ENCODE peak calls at places on chromosomes 1 and 21, in five cellular contexts. One of them, this sample, is unnamed.

GRCh38 chr1:170623171-170623570 is 40.8 kb upstream of the PRRX1 start:
- DNase-seq in stomach: no peak
- DNase-seq in lung: no peak
- DNase-seq in cardiac muscle cell: peak; percentile 79
- DNase-seq in psoas muscle: no peak
- DNase-seq in this sample: peak; percentile 80

GRCh38 chr1:208528577-208529240 is 284.5 kb upstream of the PLXNA2 start:
- DNase-seq in stomach: no peak
- DNase-seq in lung: peak; percentile 27
- DNase-seq in cardiac muscle cell: no peak
- DNase-seq in psoas muscle: no peak
- DNase-seq in this sample: no peak

GRCh38 chr1:177927021-177927596 is 42.7 kb downstream of the SEC16B start:
- DNase-seq in stomach: no peak
- DNase-seq in lung: no peak
- DNase-seq in cardiac muscle cell: peak; percentile 69
- DNase-seq in psoas muscle: no peak
- DNase-seq in this sample: peak; percentile 93

GRCh38 chr1:206808615-206809014 is 36.3 kb upstream of the IL10 start:
- DNase-seq in stomach: no peak
- DNase-seq in lung: no peak
- DNase-seq in cardiac muscle cell: peak; percentile 71
- DNase-seq in psoas muscle: no peak
- DNase-seq in this sample: no peak

GRCh38 chr1:103373991-103374390 is 151.5 kb upstream of the RNPC3 start:
- DNase-seq in stomach: no peak
- DNase-seq in lung: no peak
- DNase-seq in cardiac muscle cell: no peak
- DNase-seq in psoas muscle: no peak
- DNase-seq in this sample: no peak

GRCh38 chr1:174788981-174789380 is 210.8 kb upstream of the CACYBP start:
- DNase-seq in stomach: no peak
- DNase-seq in lung: no peak
- DNase-seq in cardiac muscle cell: peak; percentile 46
- DNase-seq in psoas muscle: no peak
- DNase-seq in this sample: peak; percentile 78

GRCh38 chr1:73859227-73859626 is 338.7 kb downstream of the LRRIQ3 start:
- DNase-seq in stomach: no peak
- DNase-seq in lung: no peak
- DNase-seq in cardiac muscle cell: no peak
- DNase-seq in psoas muscle: no peak
- DNase-seq in this sample: no peak

GRCh38 chr1:227869281-227869842 is 53.9 kb downstream of the PRSS38 start:
- DNase-seq in stomach: peak; percentile 11
- DNase-seq in lung: no peak
- DNase-seq in cardiac muscle cell: no peak
- DNase-seq in psoas muscle: no peak
- DNase-seq in this sample: peak; percentile 15

GRCh38 chr1:36493524-36493923 is 10.8 kb upstream of the CSF3R start:
- DNase-seq in stomach: no peak
- DNase-seq in lung: no peak
- DNase-seq in cardiac muscle cell: no peak
- DNase-seq in psoas muscle: no peak
- DNase-seq in this sample: no peak

GRCh38 chr1:212971312-212971711 is 21.0 kb downstream of the VASH2 start:
- DNase-seq in stomach: peak; percentile 10
- DNase-seq in lung: peak; percentile 50
- DNase-seq in cardiac muscle cell: no peak
- DNase-seq in psoas muscle: no peak
- DNase-seq in this sample: no peak

GRCh38 chr1:197145451-197146029 is 929 bp downstream of the ASPM start:
- DNase-seq in stomach: no peak
- DNase-seq in lung: no peak
- DNase-seq in cardiac muscle cell: no peak
- DNase-seq in psoas muscle: no peak
- DNase-seq in this sample: no peak

GRCh38 chr21:14901482-14901958 is 163.3 kb downstream of the NRIP1 start:
- DNase-seq in stomach: no peak
- DNase-seq in lung: no peak
- DNase-seq in cardiac muscle cell: peak; percentile 54
- DNase-seq in psoas muscle: no peak
- DNase-seq in this sample: no peak

GRCh38 chr21:38333290-38334272 is 76.8 kb downstream of the KCNJ15 start:
- DNase-seq in stomach: no peak
- DNase-seq in lung: no peak
- DNase-seq in cardiac muscle cell: peak; percentile 62
- DNase-seq in psoas muscle: no peak
- DNase-seq in this sample: no peak

GRCh38 chr21:28794341-28794970 is 198.2 kb downstream of the LTN1 start:
- DNase-seq in stomach: no peak
- DNase-seq in lung: no peak
- DNase-seq in cardiac muscle cell: no peak
- DNase-seq in psoas muscle: no peak
- DNase-seq in this sample: no peak

GRCh38 chr1:41670558-41670957 is 186.1 kb upstream of the EDN2 start:
- DNase-seq in stomach: no peak
- DNase-seq in lung: no peak
- DNase-seq in cardiac muscle cell: peak; percentile 35
- DNase-seq in psoas muscle: no peak
- DNase-seq in this sample: no peak

GRCh38 chr1:87933171-87933570 is 604.5 kb downstream of the LMO4 start:
- DNase-seq in stomach: no peak
- DNase-seq in lung: no peak
- DNase-seq in cardiac muscle cell: no peak
- DNase-seq in psoas muscle: no peak
- DNase-seq in this sample: no peak
- H3K4me3 ChIP-seq in stomach: no peak overlapping the region
- H3K4me3 ChIP-seq in lung: no peak overlapping the region
- H3K4me3 ChIP-seq in cardiac muscle cell: no peak overlapping the region
- H3K4me3 ChIP-seq in psoas muscle: no peak overlapping the region
- H3K4me3 ChIP-seq in this sample: no peak overlapping the region

GRCh38 chr21:43362306-43362927 is 64.5 kb downstream of the SIK1 start:
- DNase-seq in stomach: peak; percentile 56
- DNase-seq in lung: no peak
- DNase-seq in cardiac muscle cell: peak; percentile 83
- DNase-seq in psoas muscle: peak; percentile 80
- DNase-seq in this sample: peak; percentile 59
- H3K4me3 ChIP-seq in stomach: peak overlapping the region; percentile 3
- H3K4me3 ChIP-seq in lung: no peak overlapping the region
- H3K4me3 ChIP-seq in cardiac muscle cell: no peak overlapping the region
- H3K4me3 ChIP-seq in psoas muscle: peak overlapping the region; percentile 57
- H3K4me3 ChIP-seq in this sample: peak overlapping the region; percentile 5

GRCh38 chr1:3653286-3653618 is 936 bp downstream of the TP73 start:
- DNase-seq in stomach: no peak
- DNase-seq in lung: no peak
- DNase-seq in cardiac muscle cell: no peak
- DNase-seq in psoas muscle: no peak
- DNase-seq in this sample: no peak
- H3K4me3 ChIP-seq in stomach: peak overlapping the region; percentile 75
- H3K4me3 ChIP-seq in lung: no peak overlapping the region
- H3K4me3 ChIP-seq in cardiac muscle cell: no peak overlapping the region
- H3K4me3 ChIP-seq in psoas muscle: no peak overlapping the region
- H3K4me3 ChIP-seq in this sample: no peak overlapping the region

GRCh38 chr1:201563941-201564340 is 25.0 kb downstream of the NAV1 start:
- DNase-seq in stomach: no peak
- DNase-seq in lung: no peak
- DNase-seq in cardiac muscle cell: no peak
- DNase-seq in psoas muscle: no peak
- DNase-seq in this sample: no peak
- H3K4me3 ChIP-seq in stomach: no peak overlapping the region
- H3K4me3 ChIP-seq in lung: no peak overlapping the region
- H3K4me3 ChIP-seq in cardiac muscle cell: no peak overlapping the region
- H3K4me3 ChIP-seq in psoas muscle: no peak overlapping the region
- H3K4me3 ChIP-seq in this sample: no peak overlapping the region

GRCh38 chr1:225677350-225678124 is 24.6 kb upstream of the ENAH start:
- DNase-seq in stomach: no peak
- DNase-seq in lung: no peak
- DNase-seq in cardiac muscle cell: no peak
- DNase-seq in psoas muscle: no peak
- DNase-seq in this sample: no peak
- H3K4me3 ChIP-seq in stomach: no peak overlapping the region
- H3K4me3 ChIP-seq in lung: no peak overlapping the region
- H3K4me3 ChIP-seq in cardiac muscle cell: no peak overlapping the region
- H3K4me3 ChIP-seq in psoas muscle: no peak overlapping the region
- H3K4me3 ChIP-seq in this sample: no peak overlapping the region

GRCh38 chr1:223714849-223715709 is 2.7 kb downstream of the CAPN2 start:
- DNase-seq in stomach: no peak
- DNase-seq in lung: no peak
- DNase-seq in cardiac muscle cell: peak; percentile 88
- DNase-seq in psoas muscle: peak; percentile 36
- DNase-seq in this sample: peak; percentile 75
- H3K4me3 ChIP-seq in stomach: peak overlapping the region; percentile 68
- H3K4me3 ChIP-seq in lung: no peak overlapping the region
- H3K4me3 ChIP-seq in cardiac muscle cell: no peak overlapping the region
- H3K4me3 ChIP-seq in psoas muscle: peak overlapping the region; percentile 89
- H3K4me3 ChIP-seq in this sample: peak overlapping the region; percentile 18

GRCh38 chr1:229203030-229203751 is 67.7 kb upstream of the RAB4A start:
- DNase-seq in stomach: no peak
- DNase-seq in lung: no peak
- DNase-seq in cardiac muscle cell: peak; percentile 90
- DNase-seq in psoas muscle: no peak
- DNase-seq in this sample: no peak

GRCh38 chr1:229197225-229197677 is 73.7 kb upstream of the RAB4A start:
- DNase-seq in stomach: no peak
- DNase-seq in lung: no peak
- DNase-seq in cardiac muscle cell: no peak
- DNase-seq in psoas muscle: no peak
- DNase-seq in this sample: no peak

GRCh38 chr1:229199261-229199850 is 71.6 kb upstream of the RAB4A start:
- DNase-seq in stomach: peak; percentile 72
- DNase-seq in lung: no peak
- DNase-seq in cardiac muscle cell: no peak
- DNase-seq in psoas muscle: no peak
- DNase-seq in this sample: no peak

GRCh38 chr1:229196404-229197224 is 74.3 kb upstream of the RAB4A start:
- DNase-seq in stomach: no peak
- DNase-seq in lung: no peak
- DNase-seq in cardiac muscle cell: no peak
- DNase-seq in psoas muscle: no peak
- DNase-seq in this sample: no peak

DNA sequence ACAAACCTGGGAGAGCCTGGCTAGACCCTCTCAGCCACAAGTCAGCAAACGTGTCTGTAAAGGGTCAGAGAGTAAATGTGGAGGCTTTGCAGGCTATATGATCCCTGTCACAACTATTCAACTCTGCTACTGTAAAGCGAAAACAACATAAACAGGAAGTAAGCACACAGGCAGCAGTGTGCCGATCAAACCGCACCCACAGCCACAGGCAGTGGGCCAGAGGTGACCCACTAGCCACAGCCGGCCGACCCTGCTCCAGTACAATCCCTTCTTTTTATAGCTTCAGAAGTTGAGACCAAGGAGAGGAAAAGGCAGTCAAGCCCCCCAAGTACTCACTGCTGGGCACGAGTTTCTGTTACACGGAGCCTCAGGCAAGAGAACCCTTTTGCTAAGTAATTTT is 71.0 kb upstream of the RAB4A start:
- DNase-seq in stomach: peak; percentile 54
- DNase-seq in lung: no peak
- DNase-seq in cardiac muscle cell: peak; percentile 49
- DNase-seq in psoas muscle: no peak
- DNase-seq in this sample: no peak
- H3K4me3 ChIP-seq in stomach: peak overlapping the region; percentile 11
- H3K4me3 ChIP-seq in lung: no peak overlapping the region
- H3K4me3 ChIP-seq in cardiac muscle cell: no peak overlapping the region
- H3K4me3 ChIP-seq in psoas muscle: peak overlapping the region; percentile 22
- H3K4me3 ChIP-seq in this sample: no peak overlapping the region

GRCh38 chr21:42187976-42188653 is 30.8 kb upstream of the ABCG1 start:
- DNase-seq in stomach: peak; percentile 50
- DNase-seq in lung: peak; percentile 42
- DNase-seq in cardiac muscle cell: peak; percentile 62
- DNase-seq in psoas muscle: no peak
- DNase-seq in this sample: no peak
- H3K4me3 ChIP-seq in stomach: no peak overlapping the region
- H3K4me3 ChIP-seq in lung: no peak overlapping the region
- H3K4me3 ChIP-seq in cardiac muscle cell: no peak overlapping the region
- H3K4me3 ChIP-seq in psoas muscle: no peak overlapping the region
- H3K4me3 ChIP-seq in this sample: no peak overlapping the region

DNA sequence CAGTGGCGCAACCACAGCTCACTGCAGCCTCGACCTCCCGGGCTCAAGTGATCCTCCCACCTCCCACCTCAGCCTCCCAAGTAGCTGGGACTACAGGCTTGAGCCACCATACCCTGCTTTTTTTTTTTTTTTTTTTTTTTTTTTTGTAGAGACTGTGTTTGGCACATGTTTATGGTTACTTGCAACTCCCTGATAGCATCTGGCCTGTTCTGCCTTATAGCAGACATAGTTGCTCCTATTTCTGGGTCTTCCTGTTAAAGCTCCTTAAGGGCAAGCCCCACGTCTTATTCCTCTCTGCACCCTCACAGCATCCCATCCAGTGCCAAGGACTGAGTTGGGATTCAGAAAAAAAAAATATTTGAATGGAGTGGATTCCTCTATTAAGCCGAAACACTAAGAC is 17.1 kb upstream of the CNR2 start:
- DNase-seq in stomach: no peak
- DNase-seq in lung: no peak
- DNase-seq in cardiac muscle cell: no peak
- DNase-seq in psoas muscle: no peak
- DNase-seq in this sample: no peak
- H3K4me3 ChIP-seq in stomach: no peak overlapping the region
- H3K4me3 ChIP-seq in lung: no peak overlapping the region
- H3K4me3 ChIP-seq in cardiac muscle cell: no peak overlapping the region
- H3K4me3 ChIP-seq in psoas muscle: no peak overlapping the region
- H3K4me3 ChIP-seq in this sample: no peak overlapping the region